ENCODE peak calls at places on chromosomes 4 and X, in eight cellular contexts. A is mammary epithelial cell, T is right cardiac atrium, K is IMR-90, N is esophagus squamous epithelium, P is fibroblast of lung, C is brain microvascular endothelial cell, M is endodermal cell. V is an unnamed sample.

GRCh38 chrX:101659601-101660063 is at the start of gene ARMCX2:
- DNase-seq in A (no peak), T (peak), K (peak), N (no peak), P (peak), C (peak), M (peak), V (peak)

GRCh38 chr4:4888695-4889094 is 29.2 kb downstream of the MSX1 start:
- DNase-seq in A (no peak), T (no peak), K (no peak), N (no peak), P (no peak), C (no peak), M (peak), V (no peak)

GRCh38 chr4:66943117-66943516 is 602.2 kb downstream of the CENPC start:
- DNase-seq in A (no peak), T (no peak), K (no peak), N (no peak), P (no peak), C (no peak), M (no peak), V (no peak)

GRCh38 chr4:69823481-69824186 is 36.3 kb downstream of the SULT1E1 start:
- DNase-seq in A (peak), T (peak), K (peak), N (no peak), P (peak), C (peak), M (peak), V (no peak)

GRCh38 chr4:41458689-41459088 is 79.3 kb upstream of the LIMCH1 start:
- DNase-seq in A (no peak), T (no peak), K (no peak), N (no peak), P (no peak), C (no peak), M (no peak), V (no peak)

GRCh38 chr4:25103423-25103822 is 56.8 kb downstream of the SEPSECS start:
- DNase-seq in A (no peak), T (peak), K (no peak), N (no peak), P (no peak), C (no peak), M (no peak), V (no peak)

GRCh38 chrX:19532709-19533108 is 17.4 kb upstream of the MAP3K15 start:
- DNase-seq in A (no peak), T (no peak), K (no peak), N (no peak), P (no peak), C (no peak), M (peak), V (no peak)

GRCh38 chr4:23040539-23040938 is 347.8 kb downstream of the GBA3 start:
- DNase-seq in A (no peak), T (no peak), K (no peak), N (no peak), P (no peak), C (no peak), M (peak), V (no peak)

GRCh38 chr4:83252782-83253405 is 31.7 kb downstream of the COQ2 start:
- DNase-seq in A (peak), T (peak), K (peak), N (peak), P (peak), C (peak), M (peak), V (peak)

GRCh38 chr4:141462361-141462760 is 174.0 kb upstream of the IL15 start:
- DNase-seq in A (peak), T (no peak), K (peak), N (no peak), P (no peak), C (no peak), M (no peak), V (no peak)

GRCh38 chr4:28755081-28755480 is 1894.4 kb downstream of the STIM2 start:
- DNase-seq in A (no peak), T (no peak), K (no peak), N (no peak), P (no peak), C (no peak), M (no peak), V (no peak)

GRCh38 chrX:6778547-6779231 is 243.8 kb upstream of the VCX3A start:
- DNase-seq in A (no peak), T (peak), K (no peak), N (no peak), P (no peak), C (no peak), M (peak), V (peak)

GRCh38 chr4:89031272-89031671 is 25.7 kb downstream of the FAM13A start:
- DNase-seq in A (no peak), T (no peak), K (no peak), N (no peak), P (no peak), C (no peak), M (no peak), V (no peak)

GRCh38 chr4:2791518-2792395 is 1.1 kb upstream of the SH3BP2 start:
- DNase-seq in A (no peak), T (peak), K (no peak), N (no peak), P (no peak), C (no peak), M (peak), V (no peak)

GRCh38 chrX:48467331-48467761 is 2.7 kb downstream of the SLC38A5 start:
- DNase-seq in A (no peak), T (no peak), K (no peak), N (no peak), P (peak), C (no peak), M (no peak), V (no peak)

GRCh38 chr4:80202190-80202711 is 4.9 kb downstream of the PRDM8 start:
- DNase-seq in A (peak), T (peak), K (peak), N (peak), P (peak), C (peak), M (peak), V (no peak)

GRCh38 chrX:120457766-120458180 is 11.3 kb downstream of the LAMP2 start:
- DNase-seq in A (peak), T (no peak), K (peak), N (no peak), P (peak), C (peak), M (no peak), V (no peak)

GRCh38 chr4:47499705-47500104 is 14.6 kb downstream of the ATP10D start:
- DNase-seq in A (no peak), T (no peak), K (peak), N (no peak), P (no peak), C (no peak), M (no peak), V (no peak)

GRCh38 chr4:169410839-169411770 is 140.3 kb upstream of the SH3RF1 start:
- DNase-seq in A (peak), T (peak), K (peak), N (no peak), P (peak), C (peak), M (peak), V (no peak)

GRCh38 chr4:184538023-184538599 is 63.8 kb upstream of the IRF2 start:
- DNase-seq in A (peak), T (peak), K (peak), N (peak), P (peak), C (peak), M (peak), V (no peak)

GRCh38 chr4:172726001-172726423 is 442.6 kb upstream of the GALNT7 start:
- DNase-seq in A (no peak), T (no peak), K (no peak), N (no peak), P (no peak), C (no peak), M (peak), V (no peak)

GRCh38 chr4:138894688-138895087 is 120.9 kb upstream of the NOCT start:
- DNase-seq in A (peak), T (no peak), K (no peak), N (no peak), P (no peak), C (no peak), M (no peak), V (no peak)

GRCh38 chr4:11549525-11549924 is 120.8 kb upstream of the HS3ST1 start:
- DNase-seq in A (no peak), T (no peak), K (peak), N (no peak), P (peak), C (no peak), M (no peak), V (no peak)

GRCh38 chr4:68960294-68961163 is 8.9 kb upstream of the UGT2A3 start:
- DNase-seq in A (no peak), T (no peak), K (no peak), N (no peak), P (no peak), C (no peak), M (no peak), V (no peak)

GRCh38 chr4:12924253-12924652 is 559.9 kb downstream of the RAB28 start:
- DNase-seq in A (no peak), T (no peak), K (no peak), N (no peak), P (no peak), C (no peak), M (no peak), V (no peak)

GRCh38 chr4:124389591-124389990 is 322.9 kb downstream of the ANKRD50 start:
- DNase-seq in A (peak), T (no peak), K (peak), N (no peak), P (peak), C (no peak), M (no peak), V (no peak)

GRCh38 chr4:129377131-129377845 is 281.3 kb downstream of the C4orf33 start:
- DNase-seq in A (peak), T (no peak), K (no peak), N (no peak), P (no peak), C (no peak), M (no peak), V (no peak)

GRCh38 chr4:4913147-4913561 is 53.7 kb downstream of the MSX1 start:
- DNase-seq in A (no peak), T (peak), K (no peak), N (no peak), P (no peak), C (no peak), M (no peak), V (no peak)

GRCh38 chr4:98994474-98995182 is 893 bp upstream of the METAP1 start:
- DNase-seq in A (no peak), T (no peak), K (peak), N (no peak), P (no peak), C (no peak), M (no peak), V (no peak)

GRCh38 chr4:47442980-47443379 is 20.5 kb downstream of the COMMD8 start:
- DNase-seq in A (no peak), T (no peak), K (no peak), N (no peak), P (no peak), C (no peak), M (no peak), V (no peak)

GRCh38 chr4:1579834-1580686 is 104.1 kb downstream of the FAM53A start:
- DNase-seq in A (peak), T (peak), K (no peak), N (peak), P (no peak), C (peak), M (peak), V (no peak)

GRCh38 chr4:75412746-75413145 is 101.5 kb downstream of the RCHY1 start:
- DNase-seq in A (no peak), T (no peak), K (no peak), N (no peak), P (no peak), C (no peak), M (no peak), V (no peak)

GRCh38 chrX:31871989-31872388 is 800.1 kb upstream of the FTHL17 start:
- DNase-seq in A (no peak), T (no peak), K (no peak), N (no peak), P (peak), C (peak), M (no peak), V (no peak)

GRCh38 chr4:1207157-1207470 is 34.7 kb upstream of the SPON2 start:
- DNase-seq in A (no peak), T (peak), K (no peak), N (no peak), P (no peak), C (no peak), M (no peak), V (no peak)

GRCh38 chr4:7398104-7398423 is 36.7 kb downstream of the PSAPL1 start:
- DNase-seq in A (peak), T (peak), K (peak), N (no peak), P (peak), C (peak), M (peak), V (no peak)

GRCh38 chr4:2761035-2761923 is 5.1 kb upstream of the TNIP2 start:
- DNase-seq in A (no peak), T (peak), K (no peak), N (no peak), P (no peak), C (no peak), M (peak), V (no peak)

GRCh38 chr4:87141428-87141827 is 79.0 kb downstream of the KLHL8 start:
- DNase-seq in A (no peak), T (no peak), K (no peak), N (no peak), P (no peak), C (no peak), M (no peak), V (no peak)

DNA sequence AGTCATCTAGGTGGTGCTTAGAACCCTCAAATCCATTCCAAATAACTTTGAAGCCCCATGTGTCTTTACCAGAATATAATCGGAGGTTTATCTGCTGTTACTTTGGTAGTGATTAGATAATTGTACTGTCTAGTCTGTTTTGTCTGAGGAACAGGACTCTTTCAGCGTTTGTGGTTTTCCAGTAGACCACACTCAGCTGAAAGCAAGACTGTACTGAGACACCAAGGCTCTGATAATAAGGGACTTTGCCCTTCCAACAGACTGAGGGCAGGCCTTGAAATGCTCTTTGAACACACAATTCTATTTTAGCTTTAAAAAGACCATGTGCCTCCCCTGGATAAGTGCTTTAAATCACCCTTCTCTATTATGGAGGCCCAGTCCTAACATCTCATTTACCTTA is 76.1 kb downstream of the KLHL8 start:
- DNase-seq in A (no peak), T (no peak), K (no peak), N (no peak), P (no peak), C (no peak), M (no peak), V (no peak)
- H3K27ac ChIP-seq in A (no peak), T (no peak), K (no peak), N (no peak), P (no peak), C (no peak), M (no peak), V (no peak)

GRCh38 chr4:55753856-55754255 is 65.7 kb upstream of the EXOC1L start:
- DNase-seq in A (no peak), T (no peak), K (no peak), N (no peak), P (no peak), C (no peak), M (no peak), V (no peak)
- H3K4me3 ChIP-seq in A (no peak), T (no peak), K (no peak), N (no peak), P (no peak), C (no peak), M (no peak), V (no peak)

GRCh38 chr4:104592894-104593470 is 98.3 kb upstream of the CXXC4 start:
- DNase-seq in A (no peak), T (no peak), K (peak), N (no peak), P (peak), C (no peak), M (peak), V (no peak)
- H3K27ac ChIP-seq in A (no peak), T (no peak), K (no peak), N (no peak), P (peak), C (no peak), M (no peak), V (no peak)

GRCh38 chrX:115494133-115494532 is 66.8 kb upstream of the PLS3 start:
- DNase-seq in A (no peak), T (no peak), K (peak), N (no peak), P (no peak), C (no peak), M (no peak), V (no peak)

GRCh38 chrX:115490814-115491213 is 70.2 kb upstream of the PLS3 start:
- DNase-seq in A (no peak), T (no peak), K (no peak), N (no peak), P (no peak), C (no peak), M (no peak), V (no peak)

GRCh38 chrX:115493015-115493414 is 68.0 kb upstream of the PLS3 start:
- DNase-seq in A (no peak), T (no peak), K (no peak), N (no peak), P (no peak), C (no peak), M (no peak), V (no peak)

GRCh38 chrX:115487608-115488007 is 73.4 kb upstream of the PLS3 start:
- DNase-seq in A (no peak), T (no peak), K (no peak), N (no peak), P (no peak), C (no peak), M (no peak), V (no peak)

DNA sequence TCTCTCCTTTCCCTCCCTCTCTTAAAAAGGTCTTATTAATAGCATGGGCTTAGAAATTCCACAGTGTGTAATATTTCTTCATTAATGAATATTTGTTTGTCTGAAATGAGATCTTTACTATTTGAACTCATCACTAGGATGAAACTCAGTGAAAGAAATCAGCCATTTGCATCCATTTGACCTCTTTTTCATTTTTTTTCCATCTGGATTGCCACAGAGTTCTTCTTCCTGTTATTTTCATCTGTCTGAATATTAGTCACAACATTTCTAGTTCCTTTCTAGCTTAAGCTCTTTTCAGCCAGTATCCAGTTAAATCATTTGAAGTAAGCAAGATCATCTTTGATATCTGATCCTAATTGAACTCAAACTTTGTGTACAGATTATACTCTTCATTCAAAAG is 69.2 kb upstream of the PLS3 start:
- DNase-seq in A (no peak), T (no peak), K (peak), N (no peak), P (no peak), C (no peak), M (no peak), V (no peak)
- H3K4me3 ChIP-seq in A (no peak), T (no peak), K (no peak), N (no peak), P (no peak), C (no peak), M (no peak), V (no peak)

GRCh38 chrX:13091111-13091765 is 46.8 kb upstream of the FAM9C start:
- DNase-seq in A (no peak), T (no peak), K (no peak), N (no peak), P (peak), C (no peak), M (no peak), V (no peak)

GRCh38 chrX:13092455-13092941 is 48.1 kb upstream of the FAM9C start:
- DNase-seq in A (no peak), T (peak), K (no peak), N (peak), P (no peak), C (no peak), M (no peak), V (no peak)

GRCh38 chrX:13093489-13094140 is 49.2 kb upstream of the FAM9C start:
- DNase-seq in A (no peak), T (no peak), K (no peak), N (no peak), P (no peak), C (no peak), M (no peak), V (no peak)

GRCh38 chrX:13094780-13095425 is 50.5 kb upstream of the FAM9C start:
- DNase-seq in A (no peak), T (no peak), K (peak), N (no peak), P (peak), C (peak), M (no peak), V (no peak)

DNA sequence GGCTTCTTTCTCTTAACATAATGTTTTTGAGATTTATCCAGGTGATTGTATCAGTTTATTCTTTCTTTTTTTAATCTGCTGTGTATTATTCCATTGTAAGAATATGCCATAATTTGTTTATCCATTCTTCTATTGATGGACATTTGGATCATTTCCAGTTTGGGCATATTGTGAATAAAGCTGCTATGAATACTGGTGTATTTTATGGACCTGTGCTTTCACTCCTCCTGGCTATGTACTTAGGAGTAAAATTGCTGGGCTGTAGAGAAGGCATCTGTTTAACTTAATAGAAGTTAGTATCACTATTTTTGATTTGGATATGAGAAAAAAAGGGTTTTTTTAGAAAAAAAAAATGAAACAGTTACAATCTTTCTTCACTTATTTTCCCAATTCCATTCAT is 50.0 kb upstream of the FAM9C start:
- DNase-seq in A (no peak), T (no peak), K (no peak), N (no peak), P (no peak), C (no peak), M (no peak), V (no peak)
- H3K27ac ChIP-seq in A (no peak), T (no peak), K (no peak), N (no peak), P (no peak), C (peak), M (no peak), V (no peak)

V was measured in iPS DF 6.9.